ENCODE peak calls at places on chromosome 13, in five cellular contexts. H, L, Q, P and G are unnamed samples.

GRCh38 chr13:29746167-29746677 is 104.2 kb downstream of the UBL3 start:
- DNase-seq in H (no peak), Q (no peak), P (no peak), L (no peak), G (no peak)

GRCh38 chr13:66926851-66927524 is 303.1 kb downstream of the PCDH9 start:
- DNase-seq in L (no peak), P (no peak), Q (no peak), H (no peak), G (no peak)

GRCh38 chr13:113786262-113786841 is 27.3 kb downstream of the TMEM255B start:
- DNase-seq in Q (no peak), P (no peak), H (peak; percentile 29), L (no peak), G (peak; percentile 60)

GRCh38 chr13:108346376-108346775 is 76.9 kb downstream of the TNFSF13B start:
- DNase-seq in L (no peak), Q (no peak), H (no peak), P (no peak), G (no peak)

GRCh38 chr13:21060827-21061076 is 634 bp downstream of the LATS2 start:
- DNase-seq in H (no peak), P (no peak), L (no peak), Q (peak; percentile 30), G (no peak)

GRCh38 chr13:94464771-94465170 is 14.7 kb downstream of the DCT start:
- DNase-seq in P (no peak), Q (no peak), H (no peak), L (no peak), G (peak; percentile 5)

GRCh38 chr13:28322256-28322895 is 172.6 kb downstream of the FLT1 start:
- DNase-seq in Q (no peak), P (no peak), H (no peak), L (no peak), G (no peak)

GRCh38 chr13:21849323-21849722 is 178.4 kb downstream of the FGF9 start:
- DNase-seq in L (no peak), Q (no peak), H (no peak), P (peak; percentile 39), G (peak; percentile 6)

GRCh38 chr13:95677564-95678386 is 836 bp downstream of the DNAJC3 start:
- DNase-seq in L (no peak), P (peak; percentile 0), Q (no peak), H (no peak), G (peak; percentile 42)

GRCh38 chr13:98782654-98783053 is 30.2 kb upstream of the SLC15A1 start:
- DNase-seq in Q (no peak), L (no peak), P (no peak), H (no peak), G (no peak)

GRCh38 chr13:79988573-79988972 is 352.4 kb downstream of the SPRY2 start:
- DNase-seq in H (no peak), P (no peak), L (no peak), Q (no peak), G (peak; percentile 70)

GRCh38 chr13:99374994-99375805 is 68.0 kb upstream of the GPR183 start:
- DNase-seq in Q (no peak), L (no peak), P (peak; percentile 44), H (no peak), G (no peak)

GRCh38 chr13:44312898-44313551 is 60.6 kb upstream of the SERP2 start:
- DNase-seq in H (peak; percentile 70), L (no peak), P (no peak), Q (no peak), G (peak; percentile 99)

GRCh38 chr13:103356226-103356864 is 290.1 kb upstream of the SLC10A2 start:
- DNase-seq in L (no peak), Q (no peak), P (no peak), H (no peak), G (no peak)

GRCh38 chr13:27186295-27186694 is 14.7 kb upstream of the USP12 start:
- DNase-seq in Q (no peak), L (no peak), P (no peak), H (no peak), G (no peak)

GRCh38 chr13:77698211-77699058 is 948 bp downstream of the SLAIN1 start:
- DNase-seq in L (peak; percentile 18), H (no peak), Q (peak; percentile 32), P (peak; percentile 73), G (no peak)

GRCh38 chr13:113651511-113652403 is 6.2 kb downstream of the ATP4B start:
- DNase-seq in P (no peak), L (no peak), Q (no peak), H (no peak), G (no peak)

GRCh38 chr13:49240017-49240416 is 7.7 kb upstream of the CDADC1 start:
- DNase-seq in Q (no peak), L (no peak), H (no peak), P (peak; percentile 61), G (peak; percentile 66)

GRCh38 chr13:79593611-79594275 is 112.8 kb downstream of the NDFIP2 start:
- DNase-seq in Q (no peak), P (no peak), H (no peak), L (no peak), G (peak; percentile 95)

GRCh38 chr13:73040968-73041580 is 17.7 kb upstream of the KLF5 start:
- DNase-seq in P (no peak), H (no peak), L (no peak), Q (no peak), G (no peak)

GRCh38 chr13:108427355-108427754 is 157.8 kb downstream of the TNFSF13B start:
- DNase-seq in L (no peak), H (no peak), P (no peak), Q (no peak), G (no peak)

GRCh38 chr13:99626461-99627082 is 125.3 kb downstream of the TM9SF2 start:
- DNase-seq in L (no peak), P (no peak), H (no peak), Q (no peak), G (peak; percentile 63)

GRCh38 chr13:98537740-98538139 is 39.2 kb downstream of the STK24 start:
- DNase-seq in L (no peak), H (no peak), Q (no peak), P (no peak), G (no peak)

GRCh38 chr13:44068169-44068568 is 188.5 kb downstream of the LACC1 start:
- DNase-seq in L (no peak), H (no peak), Q (no peak), P (no peak), G (peak; percentile 75)

GRCh38 chr13:71290963-71291937 is 575.8 kb downstream of the DACH1 start:
- DNase-seq in Q (no peak), H (no peak), L (no peak), P (peak; percentile 11), G (peak; percentile 58)

GRCh38 chr13:112657850-112658445 is 31.9 kb upstream of the ATP11A start:
- DNase-seq in L (no peak), P (no peak), H (peak; percentile 33), Q (no peak), G (peak; percentile 22)

GRCh38 chr13:106098778-106099177 is 436.7 kb downstream of the EFNB2 start:
- DNase-seq in H (no peak), Q (no peak), P (no peak), L (no peak), G (no peak)

GRCh38 chr13:77319536-77319935 is 7.4 kb downstream of the MYCBP2 start:
- DNase-seq in Q (no peak), L (no peak), P (no peak), H (no peak), G (no peak)

GRCh38 chr13:73741742-73742141 is 392.5 kb downstream of the KLF12 start:
- DNase-seq in Q (no peak), H (no peak), L (no peak), P (no peak), G (no peak)

GRCh38 chr13:20547479-20547908 is 19.5 kb upstream of the IFT88 start:
- DNase-seq in H (no peak), Q (no peak), L (no peak), P (no peak), G (no peak)

DNA sequence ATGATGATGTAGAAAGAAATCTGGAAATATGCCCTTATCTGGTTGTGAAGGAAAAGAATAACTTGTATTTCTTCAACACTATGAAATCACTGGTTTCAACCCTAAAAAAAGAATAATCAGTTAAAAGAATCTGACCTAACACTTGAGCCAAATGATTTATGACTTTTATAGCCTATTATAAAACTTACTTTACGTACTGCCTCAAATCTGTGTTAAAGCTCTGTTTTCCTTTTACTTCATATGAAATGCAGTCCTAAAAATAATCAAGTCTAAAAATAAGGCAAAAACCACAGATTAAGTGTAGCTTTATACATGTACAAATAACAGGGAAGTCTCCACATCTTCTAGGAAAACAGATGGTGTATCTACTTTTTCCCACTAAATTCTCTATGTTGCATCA is 101.4 kb downstream of the VWA8 start:
- DNase-seq in Q (no peak), L (no peak), P (no peak), H (no peak), G (no peak)
- TF ChIP-seq CTCF in Q (no peak), L (no peak), P (no peak), H (no peak), G (no peak)

DNA sequence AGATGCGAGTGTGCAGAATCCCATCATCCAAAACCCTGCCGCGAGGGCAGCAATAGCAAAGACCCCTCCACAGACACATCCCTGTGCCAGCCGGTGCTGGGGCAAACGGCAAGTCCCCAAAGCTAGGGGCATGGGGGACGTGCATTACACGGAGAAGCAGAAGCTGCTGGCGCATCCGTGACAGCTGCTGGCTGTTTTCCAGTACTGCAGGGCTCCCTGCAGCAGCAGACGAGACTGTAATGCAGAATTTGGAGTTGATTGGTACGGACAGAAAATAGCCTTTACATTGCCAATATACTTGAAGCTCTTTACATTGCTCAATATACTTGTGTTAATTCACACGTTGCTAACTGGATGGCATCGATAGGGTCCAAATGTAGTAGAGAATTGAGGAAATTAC is 77.2 kb upstream of the TMTC4 start:
- DNase-seq in P (no peak), Q (no peak), L (no peak), H (no peak), G (no peak)
- TF ChIP-seq CTCF in P (no peak), Q (no peak), L (no peak), H (no peak), G (no peak)

DNA sequence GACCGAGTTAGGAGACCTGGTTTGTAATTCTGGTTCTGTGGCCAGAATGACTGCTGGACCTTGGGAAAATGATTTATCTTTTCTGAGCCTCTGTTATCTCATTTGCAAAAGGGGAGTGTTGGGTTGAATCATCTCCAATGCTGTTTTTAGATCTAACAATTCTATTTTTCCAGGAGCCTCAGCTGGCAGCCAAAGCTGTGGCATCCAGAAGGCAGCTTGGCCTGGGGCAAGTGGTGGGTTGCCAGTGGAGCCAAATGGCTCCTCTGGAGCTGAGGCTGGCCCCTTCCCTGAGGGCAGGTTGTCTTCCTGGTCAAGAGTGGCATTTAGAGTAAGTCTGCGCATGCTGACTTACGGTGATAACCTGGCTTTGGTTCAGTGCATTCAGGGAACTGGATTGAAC is 21.3 kb downstream of the B3GLCT start:
- DNase-seq in P (no peak), Q (no peak), H (no peak), L (no peak), G (no peak)
- TF ChIP-seq CTCF in P (no peak), Q (no peak), H (no peak), L (no peak), G (no peak)

GRCh38 chr13:23715092-23715761 is 145.0 kb downstream of the TNFRSF19 start:
- DNase-seq in Q (no peak), H (no peak), L (no peak), P (no peak), G (no peak)
- TF ChIP-seq CTCF in Q (no peak), H (no peak), L (no peak), P (no peak), G (no peak)